ENCODE peak calls at places on chromosomes 1 and 21, in six cellular contexts. U, S, C, N, J and D are unnamed samples.
A peak's percentile ranks its signal among the peaks of the same experiment; 100 is the strongest.

GRCh38 chr1:92877081-92877711 is 45.4 kb downstream of the RPL5 start:
- DNase-seq in N (peak; percentile 74), J (no peak), S (no peak), U (no peak), C (no peak), D (no peak)

GRCh38 chr1:8373547-8374270 is 55.8 kb downstream of the SLC45A1 start:
- DNase-seq in N (no peak), J (peak; percentile 91), S (peak; percentile 4), U (no peak), C (peak; percentile 95), D (no peak)

GRCh38 chr1:229843627-229844238 is 217.7 kb downstream of the URB2 start:
- DNase-seq in C (peak; percentile 20), S (peak; percentile 22), N (peak; percentile 44), U (peak; percentile 51), J (peak; percentile 7), D (no peak)

GRCh38 chr21:35908311-35909078 is 151.8 kb downstream of the SETD4 start:
- DNase-seq in J (no peak), C (no peak), U (no peak), N (no peak), S (no peak), D (no peak)

GRCh38 chr1:114428083-114428754 is 82.8 kb downstream of the TRIM33 start:
- DNase-seq in S (no peak), N (peak; percentile 19), C (peak; percentile 60), J (no peak), U (no peak), D (peak; percentile 74)

GRCh38 chr1:99557556-99558256 is 88.2 kb upstream of the PALMD start:
- DNase-seq in U (no peak), C (peak; percentile 94), S (no peak), N (no peak), J (peak; percentile 90), D (no peak)

GRCh38 chr1:107765484-107765883 is 199.5 kb downstream of the VAV3 start:
- DNase-seq in J (no peak), N (no peak), C (no peak), S (no peak), U (no peak), D (no peak)

GRCh38 chr1:184513966-184514365 is 127.1 kb downstream of the C1orf21 start:
- DNase-seq in N (no peak), S (no peak), J (peak; percentile 67), U (no peak), C (peak; percentile 73), D (no peak)

GRCh38 chr1:79207331-79207730 is 200.8 kb upstream of the ADGRL4 start:
- DNase-seq in N (no peak), C (no peak), S (no peak), J (no peak), U (no peak), D (no peak)

GRCh38 chr1:199312626-199313025 is 673.8 kb downstream of the PTPRC start:
- DNase-seq in U (no peak), S (no peak), N (no peak), C (no peak), J (no peak), D (no peak)

GRCh38 chr1:220824031-220824989 is 37.6 kb downstream of the MTARC1 start:
- DNase-seq in N (no peak), C (no peak), U (no peak), J (peak; percentile 77), S (no peak), D (no peak)

GRCh38 chr1:223233410-223234163 is 90.5 kb upstream of the TLR5 start:
- DNase-seq in C (peak; percentile 92), S (peak; percentile 70), U (peak; percentile 93), J (peak; percentile 96), N (no peak), D (no peak)

GRCh38 chr1:201904579-201904978 is 15.9 kb downstream of the SHISA4 start:
- DNase-seq in N (no peak), C (peak; percentile 86), S (no peak), U (no peak), J (peak; percentile 95), D (no peak)

GRCh38 chr1:240234477-240235225 is 143.0 kb downstream of the FMN2 start:
- DNase-seq in J (peak; percentile 83), C (peak; percentile 84), U (no peak), N (no peak), S (no peak), D (no peak)

GRCh38 chr1:217134857-217135568 is 411.8 kb upstream of the ESRRG start:
- DNase-seq in U (no peak), S (no peak), C (no peak), N (no peak), J (peak; percentile 12), D (no peak)

GRCh38 chr21:33993286-33994231 is 78.0 kb upstream of the ATP5PO start:
- DNase-seq in U (no peak), C (no peak), J (no peak), S (no peak), N (peak; percentile 40), D (no peak)

GRCh38 chr1:15178571-15179484 is 25.3 kb downstream of the TMEM51 start:
- DNase-seq in C (peak; percentile 95), U (no peak), J (peak; percentile 96), S (peak; percentile 93), N (no peak), D (no peak)

GRCh38 chr1:231934797-231935196 is 308.2 kb downstream of the DISC1 start:
- DNase-seq in U (peak; percentile 37), N (no peak), C (no peak), S (no peak), J (peak; percentile 64), D (no peak)

GRCh38 chr1:224632381-224632871 is 16.3 kb downstream of the CNIH3 start:
- DNase-seq in S (no peak), J (peak; percentile 99), N (no peak), U (no peak), C (peak; percentile 79), D (no peak)

GRCh38 chr1:117180571-117180970 is 30.2 kb downstream of the VTCN1 start:
- DNase-seq in J (no peak), C (no peak), U (no peak), S (no peak), N (no peak), D (no peak)

GRCh38 chr1:47577310-47578025 is 139.6 kb downstream of the FOXD2 start:
- DNase-seq in N (no peak), J (no peak), U (no peak), C (no peak), S (no peak), D (no peak)

GRCh38 chr1:47579809-47580208 is 142.0 kb downstream of the FOXD2 start:
- DNase-seq in J (no peak), N (no peak), C (no peak), U (no peak), S (no peak), D (no peak)

GRCh38 chr1:47578862-47579419 is 141.1 kb downstream of the FOXD2 start:
- DNase-seq in N (no peak), J (no peak), U (no peak), S (no peak), C (no peak), D (no peak)

GRCh38 chr1:47576758-47577115 is 138.9 kb downstream of the FOXD2 start:
- DNase-seq in U (no peak), C (no peak), N (no peak), S (no peak), J (no peak), D (no peak)

DNA sequence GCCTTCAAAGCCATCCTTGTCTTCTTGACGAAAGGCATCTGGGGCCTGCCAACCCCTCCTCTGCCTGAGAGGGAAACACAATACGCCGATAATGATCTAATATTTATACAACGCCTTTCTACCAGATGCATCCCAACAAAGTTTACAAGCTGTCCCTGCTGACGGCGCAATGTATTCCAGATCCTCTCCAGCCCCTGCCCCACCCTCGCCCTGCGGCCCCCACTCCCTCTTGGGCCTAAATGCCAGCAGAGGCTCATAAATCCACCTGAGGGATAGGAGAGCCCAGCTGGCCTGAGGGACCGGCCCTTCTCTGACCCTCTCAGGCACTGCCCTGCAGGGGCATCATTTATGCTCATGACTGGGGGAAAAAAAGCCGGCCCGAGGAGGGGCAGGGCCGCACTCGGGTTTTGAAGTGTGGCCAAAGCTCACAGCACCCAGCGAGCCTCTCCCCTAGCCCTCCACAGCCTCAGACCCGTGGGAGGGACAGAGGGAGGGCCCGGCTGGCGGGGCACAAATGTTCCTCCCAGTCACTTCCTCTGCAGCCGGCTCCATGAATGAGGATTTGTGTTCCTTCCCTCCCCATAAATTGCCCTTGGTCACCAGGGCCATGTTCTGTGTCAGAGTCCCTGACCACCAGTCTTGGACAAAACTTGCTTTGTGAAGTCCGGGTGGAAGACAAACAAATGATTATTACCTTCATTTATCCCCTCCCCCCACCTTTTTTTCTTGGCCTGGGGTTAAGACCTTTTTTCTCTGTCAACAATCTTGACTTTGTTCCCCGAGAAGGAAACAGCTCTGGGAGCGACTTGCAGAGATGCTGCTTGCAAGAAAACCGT is 140.4 kb downstream of the FOXD2 start:
- DNase-seq in J (no peak), S (no peak), C (no peak), U (no peak), N (no peak), D (no peak)
- H2AFZ ChIP-seq in J (no peak overlapping the region), S (no peak overlapping the region), C (no peak overlapping the region), U (no peak overlapping the region), N (no peak overlapping the region), D (no peak overlapping the region)

DNA sequence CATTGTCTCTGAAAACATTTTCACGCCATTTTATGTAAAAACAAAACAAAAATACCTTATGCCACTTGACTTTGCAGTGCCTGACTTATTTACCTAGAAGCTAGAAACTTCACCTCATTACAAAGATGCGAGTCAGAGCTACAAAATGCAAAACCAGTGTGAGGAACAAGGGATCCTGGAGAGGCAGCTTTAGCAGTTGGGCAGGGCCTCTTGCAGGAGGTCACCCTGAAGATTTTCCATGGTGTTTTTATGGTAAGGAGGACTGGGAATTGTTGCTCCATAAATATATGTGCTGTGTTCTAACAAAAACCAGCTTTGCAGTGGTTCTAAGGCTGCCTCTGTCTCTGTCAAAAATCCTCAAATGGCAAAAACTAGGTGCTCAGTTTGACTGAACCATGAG is 36.4 kb upstream of the TARBP1 start:
- DNase-seq in S (no peak), J (peak; percentile 67), N (no peak), U (no peak), C (peak; percentile 73), D (peak; percentile 23)
- H2AFZ ChIP-seq in S (peak overlapping the region; percentile 77), J (no peak overlapping the region), N (peak overlapping the region; percentile 76), U (peak overlapping the region; percentile 32), C (peak overlapping the region; percentile 4), D (no peak overlapping the region)

DNA sequence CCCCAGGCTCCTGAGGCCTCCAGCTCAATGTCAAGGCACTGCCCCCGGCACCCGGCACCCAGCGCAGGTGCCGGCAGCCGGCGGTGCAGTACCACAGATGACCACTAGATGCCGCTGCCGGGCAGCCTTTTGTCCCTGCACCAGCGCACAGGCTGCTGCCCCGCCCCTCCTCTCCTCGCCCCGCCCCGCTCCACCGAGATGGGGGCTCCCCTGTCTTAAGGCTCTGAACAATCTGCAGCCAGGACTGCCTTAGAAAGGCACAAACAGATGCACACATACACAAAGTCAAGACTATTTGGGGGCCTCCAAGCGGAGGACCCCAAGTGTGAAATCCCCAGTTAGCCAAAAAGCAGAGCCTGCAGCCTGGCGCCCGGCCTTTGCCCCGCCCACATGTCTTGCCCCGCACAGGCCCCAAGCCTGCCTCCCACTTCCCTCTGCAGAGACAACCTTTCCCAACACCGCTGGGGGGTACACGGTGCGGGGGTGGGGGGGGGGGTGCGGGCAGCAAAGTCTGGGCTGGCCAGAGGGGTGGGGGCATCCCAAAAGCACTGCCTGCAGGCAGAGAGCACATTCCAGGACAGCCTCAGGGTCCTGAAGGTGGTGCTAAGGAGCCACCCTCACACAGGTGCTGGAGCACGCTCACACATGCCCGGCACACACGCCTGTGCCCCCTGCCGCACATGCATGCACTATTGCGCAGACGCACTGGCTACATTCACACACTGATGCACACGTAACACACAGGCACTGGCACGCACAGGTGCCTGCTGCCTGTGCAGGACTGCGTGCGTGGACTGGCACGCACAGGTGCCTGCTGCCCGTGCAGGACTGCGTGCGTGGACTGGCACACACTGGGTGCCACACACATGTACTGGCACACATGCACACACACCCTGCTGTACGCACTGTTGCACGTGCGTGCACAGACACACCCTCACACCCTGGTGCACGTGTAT is 37.1 kb downstream of the ARHGEF16 start:
- DNase-seq in C (peak; percentile 72), U (peak; percentile 92), S (peak; percentile 19), N (peak; percentile 73), J (peak; percentile 17), D (peak; percentile 91)
- H2AFZ ChIP-seq in C (no peak overlapping the region), U (no peak overlapping the region), S (no peak overlapping the region), N (peak overlapping the region; percentile 5), J (no peak overlapping the region), D (peak overlapping the region; percentile 75)

GRCh38 chr1:219130536-219130935 is 43.1 kb upstream of the LYPLAL1 start:
- DNase-seq in C (no peak), N (no peak), U (no peak), J (no peak), S (no peak), D (no peak)
- H2AFZ ChIP-seq in C (no peak overlapping the region), N (no peak overlapping the region), U (no peak overlapping the region), J (no peak overlapping the region), S (no peak overlapping the region), D (no peak overlapping the region)